ENCODE peak calls at places on chromosome 21, in ten cellular contexts. D, E, O, X, Y, G, Q, T, Z and F are unnamed samples.

GRCh38 chr21:42061195-42061865 is 9.8 kb upstream of the UMODL1 start:
- DNase-seq in D (no peak), E (no peak), Q (peak; percentile 42), G (no peak), Y (peak; percentile 69), Z (no peak), O (peak; percentile 71), X (no peak), T (peak; percentile 9), F (peak; percentile 81)

GRCh38 chr21:17451364-17451869 is 61.4 kb upstream of the CXADR start:
- DNase-seq in Z (peak; percentile 69), D (peak; percentile 70), Y (no peak), T (peak; percentile 80), E (no peak), Q (no peak), X (no peak), G (no peak), O (peak; percentile 42), F (no peak)

GRCh38 chr21:43289966-43290365 is 121.2 kb downstream of the CRYAA start:
- DNase-seq in O (no peak), Y (no peak), D (no peak), Q (no peak), E (no peak), T (no peak), G (no peak), X (no peak), Z (no peak), F (no peak)

GRCh38 chr21:21714396-21714795 is 716.2 kb downstream of the NCAM2 start:
- DNase-seq in T (peak; percentile 84), Q (no peak), X (no peak), O (no peak), D (peak; percentile 82), G (no peak), Z (peak; percentile 7), E (no peak), Y (no peak), F (no peak)

GRCh38 chr21:38985423-38986378 is 180.0 kb downstream of the ETS2 start:
- DNase-seq in O (peak; percentile 37), Y (peak; percentile 18), T (peak; percentile 87), D (no peak), G (peak; percentile 59), Z (peak; percentile 91), Q (peak; percentile 81), X (no peak), E (no peak), F (peak; percentile 12)

GRCh38 chr21:27248791-27249190 is 281.9 kb upstream of the ADAMTS5 start:
- DNase-seq in X (no peak), Z (no peak), Q (no peak), O (no peak), Y (no peak), D (no peak), T (no peak), E (no peak), G (no peak), F (no peak)

GRCh38 chr21:42595281-42596187 is 57.9 kb upstream of the PDE9A start:
- DNase-seq in T (no peak), O (no peak), X (no peak), G (no peak), D (no peak), Q (no peak), E (no peak), Z (no peak), Y (no peak), F (no peak)

GRCh38 chr21:45147473-45148315 is 73.3 kb downstream of the ADARB1 start:
- DNase-seq in G (no peak), T (no peak), Z (no peak), D (no peak), X (no peak), E (peak; percentile 58), O (no peak), Y (no peak), Q (no peak), F (no peak)

GRCh38 chr21:45465105-45465504 is 60.1 kb downstream of the COL18A1 start:
- DNase-seq in E (no peak), Y (no peak), X (peak; percentile 15), D (no peak), Q (no peak), T (no peak), Z (no peak), O (no peak), G (no peak), F (no peak)

GRCh38 chr21:43741425-43742096 is 22.6 kb downstream of the PDXK start:
- DNase-seq in D (no peak), G (no peak), X (no peak), Q (no peak), O (no peak), Z (no peak), E (no peak), Y (no peak), T (no peak), F (no peak)

GRCh38 chr21:36499578-36500471 is 19.9 kb upstream of the CLDN14 start:
- DNase-seq in Z (peak; percentile 63), T (peak; percentile 72), Q (no peak), X (no peak), E (no peak), Y (no peak), G (no peak), O (no peak), D (no peak), F (no peak)

GRCh38 chr21:33478858-33479678 is 706 bp downstream of the TMEM50B start:
- DNase-seq in O (peak; percentile 11), T (peak; percentile 33), Z (peak; percentile 71), G (peak; percentile 13), Q (peak; percentile 42), X (peak; percentile 53), D (no peak), E (peak; percentile 69), Y (no peak), F (no peak)

GRCh38 chr21:46188226-46189212 is 4.3 kb upstream of the SPATC1L start:
- DNase-seq in O (peak; percentile 86), E (no peak), Y (no peak), G (no peak), Q (no peak), T (peak; percentile 62), X (no peak), D (peak; percentile 73), Z (peak; percentile 48), F (no peak)

GRCh38 chr21:26835027-26835713 is 10.0 kb downstream of the ADAMTS1 start:
- DNase-seq in Q (no peak), G (no peak), T (peak; percentile 77), E (no peak), O (no peak), D (peak; percentile 48), Y (no peak), Z (no peak), X (no peak), F (no peak)

GRCh38 chr21:43034098-43034497 is 41.5 kb downstream of the CBS start:
- DNase-seq in O (no peak), G (no peak), Z (no peak), X (no peak), T (no peak), D (no peak), Q (no peak), E (no peak), Y (no peak), F (no peak)

GRCh38 chr21:45737485-45738166 is 94.1 kb downstream of the PCBP3 start:
- DNase-seq in G (no peak), X (no peak), Q (no peak), E (no peak), Z (no peak), O (no peak), D (no peak), T (no peak), Y (no peak), F (no peak)

GRCh38 chr21:26072891-26073615 is 97.5 kb downstream of the APP start:
- DNase-seq in O (no peak), D (peak; percentile 43), Y (no peak), E (no peak), Q (no peak), G (no peak), Z (peak; percentile 62), T (peak; percentile 89), X (no peak), F (no peak)

GRCh38 chr21:34372321-34372720 is 3.0 kb upstream of the SMIM11 start:
- DNase-seq in E (peak; percentile 31), G (no peak), Z (no peak), D (no peak), Y (no peak), O (no peak), Q (no peak), X (no peak), T (no peak), F (no peak)

GRCh38 chr21:27759091-27759659 is 792.3 kb upstream of the ADAMTS5 start:
- DNase-seq in X (no peak), Z (no peak), D (no peak), Y (no peak), O (peak; percentile 30), E (no peak), G (no peak), T (no peak), Q (no peak), F (no peak)

GRCh38 chr21:45027241-45028196 is 46.9 kb upstream of the ADARB1 start:
- DNase-seq in D (no peak), Q (no peak), E (no peak), T (no peak), Z (no peak), X (no peak), Y (no peak), O (no peak), G (no peak), F (no peak)

GRCh38 chr21:38643404-38644023 is 145.2 kb upstream of the ERG start:
- DNase-seq in Z (no peak), D (no peak), Q (no peak), X (no peak), G (no peak), O (no peak), E (no peak), Y (no peak), T (no peak), F (no peak)

GRCh38 chr21:33558777-33559421 is 16.1 kb downstream of the SON start:
- DNase-seq in X (no peak), E (no peak), D (no peak), T (no peak), Q (no peak), O (no peak), Y (no peak), Z (no peak), G (no peak), F (no peak)

GRCh38 chr21:45622416-45623097 is 21.0 kb upstream of the PCBP3 start:
- DNase-seq in O (no peak), E (no peak), X (no peak), G (no peak), T (no peak), D (no peak), Z (no peak), Y (no peak), Q (no peak), F (no peak)

GRCh38 chr21:44710756-44711326 is 531 bp downstream of the TSPEAR start:
- DNase-seq in G (no peak), E (peak; percentile 62), O (no peak), Q (peak; percentile 11), X (no peak), Z (no peak), T (no peak), D (no peak), Y (no peak), F (no peak)

GRCh38 chr21:38914531-38915385 is 109.0 kb downstream of the ETS2 start:
- DNase-seq in E (no peak), Y (no peak), X (no peak), G (no peak), Q (no peak), T (peak; percentile 55), O (no peak), D (no peak), Z (peak; percentile 28), F (no peak)

GRCh38 chr21:41368361-41369104 is 6.7 kb downstream of the MX2 start:
- DNase-seq in G (no peak), E (no peak), Q (no peak), Z (no peak), O (no peak), X (no peak), D (no peak), Y (no peak), T (no peak), F (no peak)

GRCh38 chr21:44521928-44522752 is 17.9 kb downstream of the KRTAP10-1 start:
- DNase-seq in E (peak; percentile 66), G (no peak), X (peak; percentile 15), D (no peak), Z (no peak), T (no peak), Q (no peak), Y (no peak), O (no peak), F (no peak)

GRCh38 chr21:36487641-36488307 is 7.9 kb upstream of the CLDN14 start:
- DNase-seq in G (no peak), O (no peak), Q (no peak), D (peak; percentile 18), E (no peak), Y (no peak), X (no peak), T (peak; percentile 80), Z (no peak), F (no peak)